ENCODE peak calls at places on chromosomes 5 and 9, in five cellular contexts. N, T, O, E and X are unnamed samples.

GRCh38 chr9:105154723-105155191 is 89.7 kb upstream of the SLC44A1 start:
- DNase-seq in E (peak; percentile 16), O (no peak), N (no peak), T (no peak), X (peak; percentile 17)

GRCh38 chr5:7745882-7746735 is 104.8 kb downstream of the CFAP90 start:
- DNase-seq in N (peak; percentile 26), O (peak; percentile 41), T (peak; percentile 52), E (peak; percentile 38), X (peak; percentile 47)

GRCh38 chr9:114372971-114373591 is 14.7 kb downstream of the AKNA start:
- DNase-seq in N (peak; percentile 47), E (no peak), T (no peak), O (peak; percentile 82), X (no peak)

GRCh38 chr5:131193106-131193505 is 22.4 kb downstream of the LYRM7 start:
- DNase-seq in O (no peak), N (no peak), T (no peak), E (no peak), X (no peak)

GRCh38 chr9:129081388-129081889 is 528 bp downstream of the DOLPP1 start:
- DNase-seq in T (peak; percentile 32), O (peak; percentile 96), E (peak; percentile 12), N (no peak), X (no peak)

GRCh38 chr5:148740966-148741742 is 85.3 kb upstream of the ADRB2 start:
- DNase-seq in T (peak; percentile 65), N (no peak), O (peak; percentile 41), E (peak; percentile 49), X (peak; percentile 52)

GRCh38 chr9:136566899-136567298 is 21.1 kb upstream of the NOTCH1 start:
- DNase-seq in N (no peak), O (no peak), E (no peak), T (no peak), X (no peak)

GRCh38 chr5:16192311-16192710 is 12.7 kb upstream of the MARCHF11 start:
- DNase-seq in O (no peak), E (no peak), T (no peak), N (no peak), X (no peak)

GRCh38 chr5:15645376-15645775 is 145.4 kb downstream of the FBXL7 start:
- DNase-seq in N (no peak), E (no peak), O (no peak), T (no peak), X (no peak)

GRCh38 chr5:64505769-64506566 is at the start of gene RGS7BP:
- DNase-seq in T (no peak), E (peak; percentile 1), N (no peak), O (no peak), X (peak; percentile 7)

GRCh38 chr5:123119334-123119986 is 30.4 kb downstream of the PRDM6 start:
- DNase-seq in N (no peak), T (peak; percentile 51), E (peak; percentile 35), O (no peak), X (no peak)

GRCh38 chr5:150487199-150488061 is 20.5 kb upstream of the NDST1 start:
- DNase-seq in N (no peak), T (no peak), O (peak; percentile 60), E (no peak), X (no peak)

GRCh38 chr5:43036409-43036808 is 3.7 kb downstream of the ANXA2R start:
- DNase-seq in O (no peak), N (no peak), E (no peak), T (no peak), X (no peak)